ENCODE peak calls at places on chromosome 18, in six cellular contexts. One of them, this sample, is unnamed.

GRCh38 chr18:49677762-49678398 is 116.0 kb downstream of the LIPG start:
- DNase-seq in CD4-positive, alpha-beta T cell: no peak
- DNase-seq in MM.1S: no peak
- DNase-seq in upper lobe of right lung: no peak
- DNase-seq in brain microvascular endothelial cell: no peak
- DNase-seq in OCI-LY7: no peak
- DNase-seq in this sample: peak; percentile 45

GRCh38 chr18:46711444-46711863 is 45.4 kb downstream of the ST8SIA5 start:
- DNase-seq in upper lobe of right lung: no peak
- DNase-seq in MM.1S: no peak
- DNase-seq in brain microvascular endothelial cell: no peak
- DNase-seq in OCI-LY7: peak; percentile 85
- DNase-seq in CD4-positive, alpha-beta T cell: no peak
- DNase-seq in this sample: peak; percentile 92

GRCh38 chr18:9961031-9961430 is 47.2 kb downstream of the VAPA start:
- DNase-seq in upper lobe of right lung: no peak
- DNase-seq in OCI-LY7: peak; percentile 10
- DNase-seq in CD4-positive, alpha-beta T cell: no peak
- DNase-seq in MM.1S: no peak
- DNase-seq in brain microvascular endothelial cell: no peak
- DNase-seq in this sample: no peak

GRCh38 chr18:26511339-26512071 is 36.8 kb downstream of the KCTD1 start:
- DNase-seq in CD4-positive, alpha-beta T cell: no peak
- DNase-seq in upper lobe of right lung: no peak
- DNase-seq in MM.1S: no peak
- DNase-seq in brain microvascular endothelial cell: no peak
- DNase-seq in OCI-LY7: no peak
- DNase-seq in this sample: no peak

GRCh38 chr18:10715791-10716190 is 190.0 kb downstream of the NAPG start:
- DNase-seq in upper lobe of right lung: no peak
- DNase-seq in OCI-LY7: no peak
- DNase-seq in CD4-positive, alpha-beta T cell: no peak
- DNase-seq in MM.1S: no peak
- DNase-seq in brain microvascular endothelial cell: peak; percentile 20
- DNase-seq in this sample: no peak

GRCh38 chr18:63994783-63995399 is 25.0 kb downstream of the SERPINB8 start:
- DNase-seq in brain microvascular endothelial cell: peak; percentile 56
- DNase-seq in CD4-positive, alpha-beta T cell: peak; percentile 19
- DNase-seq in upper lobe of right lung: no peak
- DNase-seq in MM.1S: peak; percentile 32
- DNase-seq in OCI-LY7: peak; percentile 23
- DNase-seq in this sample: peak; percentile 80

GRCh38 chr18:45328762-45329161 is 286.5 kb upstream of the SLC14A2 start:
- DNase-seq in upper lobe of right lung: no peak
- DNase-seq in brain microvascular endothelial cell: no peak
- DNase-seq in MM.1S: no peak
- DNase-seq in OCI-LY7: no peak
- DNase-seq in CD4-positive, alpha-beta T cell: no peak
- DNase-seq in this sample: no peak

GRCh38 chr18:69648486-69648885 is 247.8 kb downstream of the DOK6 start:
- DNase-seq in brain microvascular endothelial cell: no peak
- DNase-seq in CD4-positive, alpha-beta T cell: no peak
- DNase-seq in OCI-LY7: no peak
- DNase-seq in MM.1S: no peak
- DNase-seq in upper lobe of right lung: no peak
- DNase-seq in this sample: no peak

GRCh38 chr18:63974991-63975390 is 5.1 kb downstream of the SERPINB8 start:
- DNase-seq in OCI-LY7: peak; percentile 3
- DNase-seq in CD4-positive, alpha-beta T cell: peak; percentile 14
- DNase-seq in MM.1S: no peak
- DNase-seq in upper lobe of right lung: no peak
- DNase-seq in brain microvascular endothelial cell: no peak
- DNase-seq in this sample: peak; percentile 60

GRCh38 chr18:59033361-59033760 is 106.3 kb upstream of the SEC11C start:
- DNase-seq in MM.1S: no peak
- DNase-seq in CD4-positive, alpha-beta T cell: no peak
- DNase-seq in brain microvascular endothelial cell: no peak
- DNase-seq in OCI-LY7: no peak
- DNase-seq in upper lobe of right lung: no peak
- DNase-seq in this sample: peak; percentile 42

GRCh38 chr18:41674466-41674865 is 280.6 kb upstream of the PIK3C3 start:
- DNase-seq in OCI-LY7: no peak
- DNase-seq in upper lobe of right lung: no peak
- DNase-seq in MM.1S: no peak
- DNase-seq in brain microvascular endothelial cell: no peak
- DNase-seq in CD4-positive, alpha-beta T cell: no peak
- DNase-seq in this sample: no peak

GRCh38 chr18:76405761-76406356 is 89.2 kb downstream of the ZNF516 start:
- DNase-seq in OCI-LY7: no peak
- DNase-seq in upper lobe of right lung: no peak
- DNase-seq in CD4-positive, alpha-beta T cell: no peak
- DNase-seq in MM.1S: peak; percentile 43
- DNase-seq in brain microvascular endothelial cell: peak; percentile 57
- DNase-seq in this sample: peak; percentile 95

GRCh38 chr18:57519668-57520424 is 66.7 kb downstream of the FECH start:
- DNase-seq in brain microvascular endothelial cell: no peak
- DNase-seq in upper lobe of right lung: no peak
- DNase-seq in CD4-positive, alpha-beta T cell: no peak
- DNase-seq in OCI-LY7: no peak
- DNase-seq in MM.1S: no peak
- DNase-seq in this sample: no peak

GRCh38 chr18:46630160-46630559 is 26.9 kb downstream of the LOXHD1 start:
- DNase-seq in CD4-positive, alpha-beta T cell: no peak
- DNase-seq in brain microvascular endothelial cell: no peak
- DNase-seq in upper lobe of right lung: no peak
- DNase-seq in OCI-LY7: no peak
- DNase-seq in MM.1S: peak; percentile 45
- DNase-seq in this sample: no peak

GRCh38 chr18:37913051-37913450 is 347.5 kb upstream of the CELF4 start:
- DNase-seq in upper lobe of right lung: no peak
- DNase-seq in CD4-positive, alpha-beta T cell: no peak
- DNase-seq in MM.1S: no peak
- DNase-seq in brain microvascular endothelial cell: no peak
- DNase-seq in OCI-LY7: no peak
- DNase-seq in this sample: no peak

GRCh38 chr18:67705748-67706147 is 189.2 kb upstream of the DSEL start:
- DNase-seq in OCI-LY7: no peak
- DNase-seq in MM.1S: no peak
- DNase-seq in CD4-positive, alpha-beta T cell: no peak
- DNase-seq in brain microvascular endothelial cell: no peak
- DNase-seq in upper lobe of right lung: no peak
- DNase-seq in this sample: no peak

GRCh38 chr18:500230-500555 is 308 bp downstream of the COLEC12 start:
- DNase-seq in OCI-LY7: no peak
- DNase-seq in upper lobe of right lung: no peak
- DNase-seq in CD4-positive, alpha-beta T cell: no peak
- DNase-seq in brain microvascular endothelial cell: no peak
- DNase-seq in MM.1S: no peak
- DNase-seq in this sample: no peak
- H3K27ac ChIP-seq in OCI-LY7: no peak overlapping the region
- H3K27ac ChIP-seq in upper lobe of right lung: peak overlapping the region; percentile 42
- H3K27ac ChIP-seq in CD4-positive, alpha-beta T cell: no peak overlapping the region
- H3K27ac ChIP-seq in brain microvascular endothelial cell: no peak overlapping the region
- H3K27ac ChIP-seq in MM.1S: no peak overlapping the region
- H3K27ac ChIP-seq in this sample: no peak overlapping the region

GRCh38 chr18:7429831-7430230 is 137.3 kb upstream of the PTPRM start:
- DNase-seq in CD4-positive, alpha-beta T cell: no peak
- DNase-seq in brain microvascular endothelial cell: no peak
- DNase-seq in OCI-LY7: no peak
- DNase-seq in upper lobe of right lung: no peak
- DNase-seq in MM.1S: no peak
- DNase-seq in this sample: no peak
- H3K27ac ChIP-seq in CD4-positive, alpha-beta T cell: no peak overlapping the region
- H3K27ac ChIP-seq in brain microvascular endothelial cell: no peak overlapping the region
- H3K27ac ChIP-seq in OCI-LY7: no peak overlapping the region
- H3K27ac ChIP-seq in upper lobe of right lung: no peak overlapping the region
- H3K27ac ChIP-seq in MM.1S: no peak overlapping the region
- H3K27ac ChIP-seq in this sample: no peak overlapping the region

DNA sequence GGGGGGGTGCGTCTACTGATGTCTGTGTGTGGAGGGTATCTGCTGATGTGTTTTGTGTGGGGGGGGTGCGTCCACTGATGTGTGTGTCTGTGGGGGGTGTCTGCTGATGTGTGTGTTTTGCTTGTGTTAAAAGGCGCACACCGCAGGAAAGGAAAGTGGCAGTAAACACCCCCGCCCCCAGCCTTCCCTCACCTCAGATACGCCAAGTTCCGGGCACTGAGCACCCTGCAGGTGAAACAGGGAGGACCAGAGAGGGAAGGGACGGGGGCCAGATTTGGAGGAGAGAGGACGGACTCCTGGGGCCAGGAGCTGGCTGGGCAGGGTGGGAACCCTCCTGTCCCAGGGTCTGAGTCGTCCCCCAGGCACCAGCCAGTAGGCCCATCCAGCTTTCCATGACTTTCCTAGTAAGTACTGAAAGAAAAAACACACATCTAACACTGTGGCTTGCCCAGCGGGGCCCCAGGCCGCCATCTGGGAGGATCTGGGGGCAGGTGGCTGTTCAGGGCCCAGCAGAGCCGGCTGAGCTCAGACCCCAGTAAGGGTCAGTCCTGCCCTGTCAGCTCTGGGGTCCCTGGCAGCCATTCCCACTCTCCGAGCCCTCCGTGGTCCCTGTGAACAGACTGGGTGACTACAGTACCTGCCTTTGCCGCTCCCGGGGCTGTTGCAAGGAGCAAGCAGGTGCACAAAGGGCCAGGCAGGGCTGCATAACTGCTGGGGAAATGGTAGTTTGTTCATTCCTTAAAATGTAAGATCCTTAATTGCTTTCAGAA is 126.9 kb downstream of the NFATC1 start:
- DNase-seq in MM.1S: no peak
- DNase-seq in brain microvascular endothelial cell: no peak
- DNase-seq in CD4-positive, alpha-beta T cell: peak; percentile 66
- DNase-seq in OCI-LY7: peak; percentile 58
- DNase-seq in upper lobe of right lung: peak; percentile 55
- DNase-seq in this sample: peak; percentile 73
- H3K27ac ChIP-seq in MM.1S: no peak overlapping the region
- H3K27ac ChIP-seq in brain microvascular endothelial cell: no peak overlapping the region
- H3K27ac ChIP-seq in CD4-positive, alpha-beta T cell: peak overlapping the region; percentile 92
- H3K27ac ChIP-seq in OCI-LY7: peak overlapping the region; percentile 100
- H3K27ac ChIP-seq in upper lobe of right lung: peak overlapping the region; percentile 30
- H3K27ac ChIP-seq in this sample: peak overlapping the region; percentile 96

DNA sequence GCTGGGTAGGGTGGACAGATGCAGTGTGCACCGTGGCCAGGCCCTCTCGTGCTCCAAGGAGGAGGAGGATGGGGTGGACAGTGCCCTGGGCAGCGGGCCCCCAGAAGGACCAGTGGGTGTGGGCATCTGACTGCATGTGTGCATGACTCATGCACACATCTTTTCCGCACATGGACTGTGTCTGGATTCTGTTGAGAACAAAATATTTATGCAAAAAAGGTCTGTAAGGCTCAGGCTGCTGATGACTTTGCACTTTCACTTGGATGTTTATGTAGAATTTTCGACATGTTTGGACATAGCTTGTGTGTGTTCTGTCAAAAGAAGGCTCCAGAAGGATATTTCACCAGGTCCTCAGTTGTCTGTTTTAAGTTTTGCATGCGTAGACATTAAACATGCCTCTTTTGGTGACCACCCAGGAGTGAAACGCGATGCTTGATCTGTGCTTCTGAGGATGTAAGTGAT is 45.6 kb downstream of the MTCL1 start:
- DNase-seq in upper lobe of right lung: no peak
- DNase-seq in OCI-LY7: no peak
- DNase-seq in CD4-positive, alpha-beta T cell: no peak
- DNase-seq in MM.1S: no peak
- DNase-seq in brain microvascular endothelial cell: peak; percentile 70
- DNase-seq in this sample: no peak
- H3K27ac ChIP-seq in upper lobe of right lung: no peak overlapping the region
- H3K27ac ChIP-seq in OCI-LY7: peak overlapping the region; percentile 32
- H3K27ac ChIP-seq in CD4-positive, alpha-beta T cell: no peak overlapping the region
- H3K27ac ChIP-seq in MM.1S: no peak overlapping the region
- H3K27ac ChIP-seq in brain microvascular endothelial cell: peak overlapping the region; percentile 88
- H3K27ac ChIP-seq in this sample: no peak overlapping the region

DNA sequence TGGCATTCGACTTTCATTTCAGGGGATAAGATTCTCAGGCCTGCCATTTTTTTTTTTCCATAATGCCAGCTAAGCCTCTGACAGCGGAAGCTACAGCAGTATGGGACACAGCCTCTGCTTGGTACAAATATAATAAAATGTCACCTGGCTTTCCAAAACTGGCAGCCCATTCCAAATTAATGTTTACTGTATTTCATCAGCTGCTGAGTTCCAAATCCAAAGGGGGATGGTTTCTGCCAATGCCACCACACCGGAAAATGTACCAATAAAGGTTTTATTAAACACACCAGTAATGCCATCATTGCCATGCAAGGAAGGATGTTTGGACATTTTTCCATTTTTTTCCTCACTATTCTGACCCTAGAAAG is 275.8 kb upstream of the CCDC68 start:
- DNase-seq in brain microvascular endothelial cell: no peak
- DNase-seq in upper lobe of right lung: no peak
- DNase-seq in MM.1S: no peak
- DNase-seq in CD4-positive, alpha-beta T cell: no peak
- DNase-seq in OCI-LY7: no peak
- DNase-seq in this sample: no peak
- H3K27ac ChIP-seq in brain microvascular endothelial cell: no peak overlapping the region
- H3K27ac ChIP-seq in upper lobe of right lung: no peak overlapping the region
- H3K27ac ChIP-seq in MM.1S: no peak overlapping the region
- H3K27ac ChIP-seq in CD4-positive, alpha-beta T cell: no peak overlapping the region
- H3K27ac ChIP-seq in OCI-LY7: no peak overlapping the region
- H3K27ac ChIP-seq in this sample: no peak overlapping the region

DNA sequence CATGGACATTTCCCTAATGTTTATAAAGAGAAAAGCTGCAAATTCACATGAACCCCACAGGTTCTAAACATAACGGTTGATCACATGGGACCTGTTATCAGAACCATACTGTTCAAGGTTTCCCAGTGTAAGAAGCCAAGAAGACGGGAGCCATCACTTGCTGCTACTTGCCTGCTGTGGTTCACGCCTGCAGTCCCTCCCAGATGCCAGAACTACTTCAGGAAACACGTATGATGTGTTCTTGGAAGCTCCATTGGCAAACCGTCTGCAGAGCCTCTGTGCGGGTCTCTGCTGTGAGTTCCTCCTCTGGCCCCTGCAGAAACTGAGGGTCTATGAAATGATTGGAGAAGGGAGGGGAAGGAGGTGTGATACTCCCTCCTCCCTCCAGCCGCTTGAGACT is 75.2 kb downstream of the CABLES1 start:
- DNase-seq in MM.1S: no peak
- DNase-seq in brain microvascular endothelial cell: no peak
- DNase-seq in CD4-positive, alpha-beta T cell: no peak
- DNase-seq in OCI-LY7: no peak
- DNase-seq in upper lobe of right lung: no peak
- DNase-seq in this sample: no peak
- H3K27ac ChIP-seq in MM.1S: no peak overlapping the region
- H3K27ac ChIP-seq in brain microvascular endothelial cell: no peak overlapping the region
- H3K27ac ChIP-seq in CD4-positive, alpha-beta T cell: no peak overlapping the region
- H3K27ac ChIP-seq in OCI-LY7: no peak overlapping the region
- H3K27ac ChIP-seq in upper lobe of right lung: no peak overlapping the region
- H3K27ac ChIP-seq in this sample: no peak overlapping the region

DNA sequence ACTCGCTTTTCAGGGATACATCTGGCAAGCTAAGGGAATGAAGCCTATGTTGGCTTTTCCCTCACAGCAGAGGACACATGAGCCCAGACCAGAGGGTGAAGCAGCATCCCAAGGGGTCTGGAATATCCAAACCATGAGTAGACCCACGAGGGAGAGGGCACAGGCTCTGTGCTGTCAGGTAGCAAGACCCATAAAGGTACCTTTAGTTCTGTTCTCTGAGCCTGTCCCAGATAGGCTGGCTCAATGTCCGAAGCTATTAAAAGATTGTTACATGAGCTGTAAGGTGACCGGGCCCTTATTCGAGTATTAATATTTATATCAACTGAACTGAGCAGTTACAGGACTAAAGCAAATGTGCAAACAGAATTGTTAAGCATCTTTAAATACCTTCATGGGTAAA is 52.2 kb downstream of the TPGS2 start:
- DNase-seq in OCI-LY7: no peak
- DNase-seq in upper lobe of right lung: no peak
- DNase-seq in CD4-positive, alpha-beta T cell: no peak
- DNase-seq in brain microvascular endothelial cell: no peak
- DNase-seq in MM.1S: no peak
- DNase-seq in this sample: no peak
- H3K27ac ChIP-seq in OCI-LY7: no peak overlapping the region
- H3K27ac ChIP-seq in upper lobe of right lung: no peak overlapping the region
- H3K27ac ChIP-seq in CD4-positive, alpha-beta T cell: no peak overlapping the region
- H3K27ac ChIP-seq in brain microvascular endothelial cell: no peak overlapping the region
- H3K27ac ChIP-seq in MM.1S: no peak overlapping the region
- H3K27ac ChIP-seq in this sample: no peak overlapping the region

This sample was measured in Karpas-422.